ENCODE peak calls at places on chromosomes 16 and 17, in eight cellular contexts. Q, W, B, Y, A, D, U and K are unnamed samples.

GRCh38 chr16:2271848-2272461 is 4.0 kb upstream of the RNPS1 start:
- DNase-seq in D (no peak), W (no peak), A (no peak), Q (no peak), B (no peak), Y (no peak), U (no peak), K (no peak)

GRCh38 chr16:2516391-2517240 is 2.9 kb downstream of the ATP6V0C start:
- DNase-seq in W (no peak), A (no peak), Q (no peak), Y (no peak), U (no peak), D (peak; percentile 49), B (no peak), K (no peak)

GRCh38 chr17:76793775-76794174 is 55.9 kb downstream of the MFSD11 start:
- DNase-seq in W (no peak), A (peak; percentile 41), U (no peak), Q (peak; percentile 46), Y (no peak), B (no peak), D (no peak), K (peak; percentile 26)

GRCh38 chr17:56185905-56186783 is 32.9 kb downstream of the ANKFN1 start:
- DNase-seq in Y (no peak), Q (peak; percentile 74), B (no peak), D (no peak), U (no peak), A (peak; percentile 94), W (no peak), K (peak; percentile 93)

GRCh38 chr17:78892520-78892919 is 10.5 kb downstream of the CEP295NL start:
- DNase-seq in Y (no peak), W (no peak), U (no peak), B (no peak), D (no peak), A (no peak), Q (no peak), K (no peak)

GRCh38 chr17:62923515-62924150 is 42.4 kb upstream of the TANC2 start:
- DNase-seq in D (no peak), A (no peak), W (no peak), B (no peak), Y (peak; percentile 29), U (no peak), Q (no peak), K (no peak)

GRCh38 chr17:31700973-31701372 is 158.1 kb downstream of the COPRS start:
- DNase-seq in D (no peak), Q (no peak), W (no peak), Y (no peak), U (no peak), A (no peak), B (no peak), K (no peak)

GRCh38 chr16:48913384-48913783 is 303.4 kb upstream of the N4BP1 start:
- DNase-seq in B (no peak), W (no peak), Q (no peak), D (no peak), A (no peak), U (no peak), Y (no peak), K (no peak)

GRCh38 chr16:48637039-48637438 is 27.1 kb upstream of the N4BP1 start:
- DNase-seq in B (no peak), W (no peak), Q (no peak), D (no peak), Y (peak; percentile 74), U (no peak), A (no peak), K (no peak)

GRCh38 chr17:17613708-17614114 is 22.2 kb upstream of the PEMT start:
- DNase-seq in B (no peak), A (peak; percentile 80), W (peak; percentile 80), U (no peak), Y (no peak), D (peak; percentile 74), Q (peak; percentile 81), K (peak; percentile 81)

DNA sequence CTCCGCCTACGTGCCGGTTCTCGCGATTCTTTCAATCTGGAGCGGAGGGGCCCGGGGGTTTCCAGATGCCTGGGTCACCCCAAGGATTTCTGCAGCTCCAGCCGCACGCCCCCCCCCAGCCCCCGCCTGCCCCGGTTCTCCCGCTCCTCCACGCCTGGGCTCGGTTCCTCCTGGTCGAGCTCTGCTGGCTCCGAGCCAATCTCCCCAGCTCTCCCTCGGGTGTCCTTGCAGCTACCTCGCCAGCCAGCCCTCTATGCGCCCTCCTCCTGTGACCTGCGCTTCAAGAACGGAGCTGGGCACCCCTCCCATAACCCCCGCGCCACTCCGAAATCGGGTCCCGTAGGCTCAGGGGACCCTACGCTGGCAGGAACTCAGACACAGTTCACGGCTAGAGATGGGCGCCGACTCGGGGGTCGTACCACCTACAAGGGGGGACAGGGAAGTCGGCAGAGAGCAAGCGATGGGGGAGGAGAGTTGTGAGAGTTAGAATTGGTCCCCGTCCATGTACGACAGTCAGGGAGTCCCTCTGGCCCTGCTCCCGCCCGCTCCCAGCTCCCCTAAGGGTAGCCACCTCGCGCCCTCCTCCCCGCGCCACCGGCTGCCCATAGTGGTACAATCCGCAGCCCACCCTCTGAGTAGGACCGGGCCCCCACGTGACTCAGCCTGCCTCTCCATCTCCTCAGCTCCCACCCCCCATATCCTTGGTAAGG is 956 bp downstream of the FGF11 start:
- DNase-seq in D (no peak), U (peak; percentile 69), Q (no peak), Y (no peak), A (no peak), B (no peak), W (peak; percentile 76), K (peak; percentile 22)
- H3K4me3 ChIP-seq in D (no peak overlapping the region), U (peak overlapping the region; percentile 31), Q (peak overlapping the region; percentile 44), Y (peak overlapping the region; percentile 48), A (peak overlapping the region; percentile 13), B (peak overlapping the region; percentile 38), W (peak overlapping the region; percentile 64), K (peak overlapping the region; percentile 57)

GRCh38 chr17:19713462-19713861 is 2.9 kb downstream of the SLC47A2 start:
- DNase-seq in U (no peak), W (no peak), A (no peak), Q (no peak), B (no peak), Y (no peak), D (no peak), K (no peak)
- TF ChIP-seq CTCF in U (no peak), W (no peak), A (peak; percentile 17), Q (peak; percentile 20), B (no peak), Y (no peak), D (no peak), K (peak; percentile 32)

GRCh38 chr17:74274060-74274702 is at the start of gene DNAI2:
- DNase-seq in W (peak; percentile 65), A (no peak), U (peak; percentile 38), Q (no peak), D (no peak), B (no peak), Y (no peak), K (no peak)
- H3K4me3 ChIP-seq in W (no peak within 1 kb of the TSS), A (no peak within 1 kb of the TSS), U (no peak within 1 kb of the TSS), Q (no peak within 1 kb of the TSS), D (no peak within 1 kb of the TSS), B (no peak within 1 kb of the TSS), Y (no peak within 1 kb of the TSS), K (no peak within 1 kb of the TSS)

GRCh38 chr17:11391134-11391533 is 150.1 kb downstream of the SHISA6 start:
- DNase-seq in B (no peak), Q (no peak), Y (no peak), A (no peak), D (no peak), U (no peak), W (no peak), K (no peak)
- TF ChIP-seq CTCF in B (no peak), Q (no peak), Y (no peak), A (no peak), D (no peak), U (no peak), W (no peak), K (no peak)

DNA sequence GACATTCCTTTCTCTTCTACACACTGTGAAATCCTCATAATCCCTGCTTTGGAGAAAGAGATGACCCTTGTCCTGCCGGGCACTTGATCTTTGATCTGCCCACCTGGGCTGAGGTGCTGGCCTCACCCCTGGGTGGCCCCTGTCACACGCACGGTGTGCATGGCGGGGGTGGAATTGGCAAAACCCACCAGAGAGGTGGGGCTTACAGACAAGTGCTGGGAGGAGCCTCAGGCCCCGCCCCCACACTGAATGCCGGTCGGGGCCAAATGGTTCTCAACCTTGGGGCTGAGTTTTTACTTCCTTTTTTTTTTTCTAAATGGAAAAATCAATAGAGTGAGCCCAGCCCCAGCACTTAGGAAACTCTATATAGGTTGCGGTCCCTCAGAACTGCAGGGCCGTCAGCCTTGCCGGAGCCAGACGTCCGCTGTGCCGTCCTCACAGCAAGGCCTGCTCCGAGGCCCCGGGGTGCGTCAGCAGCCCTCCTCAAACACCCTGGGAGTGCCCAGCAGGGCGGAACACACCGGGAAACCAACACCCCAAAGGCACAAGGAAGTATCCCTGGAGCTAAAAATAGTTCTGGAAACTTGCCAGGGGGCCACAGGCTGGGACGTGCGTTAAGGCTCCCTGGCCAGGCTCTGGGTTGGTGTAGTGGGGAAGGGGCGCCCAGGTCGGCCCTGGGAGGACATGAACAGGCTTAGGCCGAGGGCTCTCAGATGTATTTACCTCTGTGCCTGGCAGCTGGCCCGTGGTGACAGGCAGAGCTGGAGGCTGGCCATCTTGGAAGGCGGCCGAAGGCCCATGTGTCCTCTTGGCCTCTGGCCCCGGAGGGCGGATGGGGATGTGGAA is 11.0 kb downstream of the GPRC5C start:
- DNase-seq in A (peak; percentile 75), Y (peak; percentile 97), D (peak; percentile 83), B (no peak), Q (peak; percentile 63), W (peak; percentile 68), U (peak; percentile 93), K (peak; percentile 22)
- H3K4me3 ChIP-seq in A (no peak overlapping the region), Y (peak overlapping the region; percentile 42), D (peak overlapping the region; percentile 11), B (no peak overlapping the region), Q (no peak overlapping the region), W (no peak overlapping the region), U (peak overlapping the region; percentile 22), K (no peak overlapping the region)